ENCODE peak calls at places on chromosomes 13 and 19, in seven cellular contexts. F is type B pancreatic cell, U is fibroblast of lung, O is cardiac muscle cell, E is IMR-90, Y is body of pancreas, B is HFF-Myc. T is an unnamed sample.
A peak's percentile ranks its signal among the peaks of the same experiment; 100 is the strongest.

GRCh38 chr19:16200038-16200775 is 2.5 kb downstream of the AP1M1 start:
- DNase-seq in E (peak; percentile 33), O (peak; percentile 80), F (no peak), Y (no peak), U (peak; percentile 31), B (no peak), T (no peak)

GRCh38 chr13:32863596-32863995 is 152.6 kb upstream of the KL start:
- DNase-seq in U (no peak), F (no peak), Y (no peak), O (no peak), B (no peak), E (no peak), T (no peak)

GRCh38 chr13:60226507-60226906 is 62.8 kb upstream of the DIAPH3 start:
- DNase-seq in Y (peak; percentile 13), B (no peak), O (peak; percentile 53), F (no peak), E (peak; percentile 47), U (peak; percentile 54), T (no peak)

GRCh38 chr13:50241479-50241878 is 226.2 kb downstream of the KCNRG start:
- DNase-seq in B (no peak), F (no peak), E (no peak), O (no peak), Y (no peak), U (peak; percentile 52), T (peak; percentile 43)

GRCh38 chr13:86591862-86592261 is 792.6 kb upstream of the SLITRK6 start:
- DNase-seq in O (peak; percentile 69), U (peak; percentile 68), Y (no peak), B (no peak), E (peak; percentile 17), F (no peak), T (no peak)

GRCh38 chr19:2488942-2489731 is 13.2 kb downstream of the GADD45B start:
- DNase-seq in B (no peak), Y (peak; percentile 75), E (no peak), F (no peak), U (no peak), O (peak; percentile 74), T (peak; percentile 36)

GRCh38 chr13:50838031-50838430 is 5.5 kb downstream of the DLEU7 start:
- DNase-seq in Y (no peak), F (no peak), U (no peak), O (no peak), B (no peak), E (no peak), T (no peak)

GRCh38 chr19:5130371-5131030 is 161.6 kb downstream of the KDM4B start:
- DNase-seq in F (no peak), U (no peak), B (no peak), E (no peak), Y (no peak), O (no peak), T (no peak)

GRCh38 chr13:51025245-51025872 is 85.7 kb downstream of the C13orf42 start:
- DNase-seq in F (no peak), O (no peak), B (no peak), E (no peak), Y (no peak), U (no peak), T (no peak)

GRCh38 chr13:49690133-49690989 is 925 bp downstream of the EBPL start:
- DNase-seq in O (peak; percentile 71), F (no peak), B (peak; percentile 7), Y (peak; percentile 82), U (peak; percentile 71), E (peak; percentile 87), T (peak; percentile 41)

GRCh38 chr19:33406521-33407139 is 33.1 kb downstream of the CEBPG start:
- DNase-seq in U (peak; percentile 52), F (no peak), B (peak; percentile 40), O (peak; percentile 68), Y (peak; percentile 71), E (peak; percentile 39), T (peak; percentile 87)

GRCh38 chr19:1882089-1882785 is 3.1 kb downstream of the ABHD17A start:
- DNase-seq in O (no peak), Y (no peak), F (no peak), E (no peak), B (no peak), U (no peak), T (no peak)

GRCh38 chr19:32165176-32165575 is 180.2 kb upstream of the ZNF507 start:
- DNase-seq in B (no peak), E (no peak), O (no peak), F (peak; percentile 50), U (no peak), Y (no peak), T (no peak)

GRCh38 chr19:11288349-11288748 is 7.6 kb upstream of the TSPAN16 start:
- DNase-seq in O (peak; percentile 42), Y (no peak), U (peak; percentile 45), B (no peak), E (peak; percentile 41), F (no peak), T (no peak)

GRCh38 chr19:35223856-35224505 is 4.6 kb downstream of the FAM187B start:
- DNase-seq in Y (no peak), U (no peak), F (peak; percentile 39), E (no peak), B (peak; percentile 66), O (no peak), T (no peak)

GRCh38 chr19:7685546-7686445 is 5.2 kb downstream of the TRAPPC5 start:
- DNase-seq in O (no peak), Y (no peak), B (no peak), U (no peak), E (no peak), F (no peak), T (no peak)

GRCh38 chr19:6677495-6677894 is 7.5 kb upstream of the TNFSF14 start:
- DNase-seq in Y (no peak), O (no peak), F (no peak), E (no peak), U (no peak), B (no peak), T (no peak)

GRCh38 chr13:59906413-59907027 is 257.2 kb downstream of the DIAPH3 start:
- DNase-seq in B (peak; percentile 19), O (peak; percentile 68), E (peak; percentile 58), U (peak; percentile 76), Y (peak; percentile 9), F (no peak), T (peak; percentile 2)

DNA sequence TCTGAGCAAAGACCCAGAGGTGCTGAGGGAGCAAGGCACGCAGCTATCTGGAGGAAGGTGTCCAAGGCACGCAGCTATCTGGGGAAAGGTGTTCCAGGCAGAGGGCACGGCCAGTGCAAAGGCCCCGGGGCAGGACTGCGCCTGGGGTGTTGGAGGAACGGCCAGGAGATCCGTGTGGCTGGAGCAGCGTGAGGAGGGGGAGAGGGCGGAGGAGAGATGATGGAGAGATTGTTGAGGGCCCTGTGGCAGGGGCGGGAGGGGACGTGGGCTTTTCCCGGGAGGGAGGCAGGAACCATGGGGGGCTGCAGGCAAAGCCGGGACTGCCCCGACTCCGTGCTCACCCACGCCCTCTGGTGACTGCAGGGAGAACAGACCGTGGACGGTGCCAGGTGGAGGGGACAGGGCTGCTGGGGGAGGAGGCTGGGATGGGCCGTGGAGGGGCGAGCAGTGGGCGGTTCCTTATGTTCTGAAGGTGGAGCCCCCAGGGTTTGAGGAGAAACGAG is 13.3 kb upstream of the MISP start:
- DNase-seq in F (no peak), Y (no peak), E (peak; percentile 16), B (no peak), O (peak; percentile 53), U (peak; percentile 15), T (peak; percentile 56)
- TF ChIP-seq CTCF in F (peak; percentile 71), Y (peak; percentile 41), E (peak; percentile 60), B (peak; percentile 58), O (peak; percentile 61), U (peak; percentile 62), T (peak; percentile 19)

GRCh38 chr19:46205183-46205984 is 24.2 kb upstream of the IGFL1 start:
- DNase-seq in O (no peak), U (no peak), E (no peak), F (no peak), Y (no peak), B (no peak), T (no peak)
- TF ChIP-seq CTCF in O (no peak), U (no peak), E (no peak), F (no peak), Y (no peak), B (no peak), T (no peak)

DNA sequence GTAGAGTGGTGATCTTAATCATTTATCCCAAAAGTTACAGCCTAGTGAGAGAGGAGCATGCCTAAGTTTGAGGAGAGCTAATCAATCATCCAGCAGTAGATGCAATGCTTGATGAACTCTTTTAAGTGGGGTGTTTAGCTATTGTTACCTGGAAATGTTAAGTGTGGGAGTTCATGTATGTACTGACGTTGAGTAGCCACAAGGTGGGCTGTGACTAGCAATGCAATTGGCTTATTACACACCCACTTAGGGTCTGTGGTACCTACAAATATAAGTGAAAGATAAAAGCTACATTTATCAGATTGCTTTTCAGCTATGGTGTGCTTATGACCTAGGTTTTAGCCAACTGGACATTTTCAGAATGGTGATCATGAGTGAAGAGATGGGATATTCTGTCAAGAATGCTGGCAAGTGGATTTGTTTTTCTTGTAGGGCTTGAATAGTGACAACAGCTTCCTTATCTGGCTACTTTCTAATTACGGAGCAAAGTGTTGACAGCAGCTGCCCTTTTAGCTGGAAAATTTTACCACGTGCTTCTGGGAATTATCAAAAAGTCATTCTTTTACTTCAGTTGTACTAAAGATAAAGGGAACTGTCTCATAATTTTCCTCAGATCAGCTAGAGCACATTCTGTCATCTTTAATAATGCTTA is 170.6 kb downstream of the POSTN start:
- DNase-seq in E (no peak), Y (no peak), O (peak; percentile 56), U (no peak), B (no peak), F (no peak), T (no peak)
- TF ChIP-seq CTCF in E (no peak), Y (no peak), O (no peak), U (no peak), B (no peak), F (peak; percentile 39), T (no peak)

DNA sequence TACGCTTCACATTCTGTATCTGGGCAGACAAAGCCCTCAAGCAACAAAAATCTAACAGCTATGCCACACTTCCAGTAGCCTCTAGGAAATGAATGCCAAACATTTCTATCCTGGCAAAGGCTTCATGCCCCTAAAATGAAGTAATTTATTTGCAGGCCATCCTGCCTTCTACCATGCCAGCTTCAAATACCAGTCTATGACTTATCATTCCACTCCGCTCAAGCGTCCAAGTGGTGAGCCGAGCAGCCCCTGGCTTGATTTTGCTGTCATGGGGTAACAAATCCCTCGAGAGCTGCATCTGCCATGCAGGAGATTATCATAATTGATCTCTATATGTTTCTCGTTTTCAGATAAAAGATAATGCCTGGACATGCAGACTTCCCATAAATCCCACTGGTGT is 86.9 kb downstream of the LHFPL6 start:
- DNase-seq in U (no peak), Y (no peak), E (no peak), F (no peak), B (no peak), O (no peak), T (no peak)
- TF ChIP-seq CTCF in U (no peak), Y (no peak), E (no peak), F (no peak), B (no peak), O (no peak), T (no peak)

T was measured in Calu3.